ENCODE peak calls at places on chromosomes 5 and 9, in seven cellular contexts. L is hepatocyte, A is brain microvascular endothelial cell, C is heart left ventricle, M is cardiac muscle cell, R is lower lobe of right lung, U is fibroblast of lung. I is an unnamed sample.

GRCh38 chr5:8828596-8829321 is 717.1 kb downstream of the SEMA5A start:
- DNase-seq in C (no peak), L (no peak), M (no peak), A (peak; percentile 37), R (no peak), U (peak; percentile 30), I (no peak)

GRCh38 chr9:130867556-130867955 is 29.1 kb downstream of the QRFP start:
- DNase-seq in C (no peak), L (no peak), M (no peak), U (no peak), A (no peak), R (no peak), I (no peak)

GRCh38 chr5:133968057-133968993 is at the start of gene C5orf15:
- DNase-seq in U (peak; percentile 99), C (peak; percentile 98), R (peak; percentile 99), L (peak; percentile 97), A (peak; percentile 97), M (peak; percentile 98), I (peak; percentile 98)

GRCh38 chr5:146474040-146474439 is 26.9 kb downstream of the TCERG1 start:
- DNase-seq in C (no peak), U (no peak), M (no peak), R (no peak), L (no peak), A (no peak), I (no peak)

GRCh38 chr5:169909945-169910344 is 70.3 kb downstream of the INSYN2B start:
- DNase-seq in U (no peak), C (no peak), R (no peak), A (no peak), L (no peak), M (no peak), I (no peak)

GRCh38 chr5:76163111-76163628 is 80.0 kb downstream of the SV2C start:
- DNase-seq in M (no peak), R (no peak), L (no peak), A (no peak), U (no peak), C (no peak), I (no peak)

GRCh38 chr5:12357596-12357995 is 453.4 kb upstream of the CTNND2 start:
- DNase-seq in A (no peak), C (no peak), L (no peak), M (no peak), U (peak; percentile 77), R (no peak), I (no peak)

GRCh38 chr9:3243676-3244075 is 282.1 kb downstream of the RFX3 start:
- DNase-seq in L (no peak), U (no peak), M (no peak), C (no peak), R (no peak), A (no peak), I (no peak)

GRCh38 chr5:164065266-164065665 is 559.8 kb downstream of the MAT2B start:
- DNase-seq in A (no peak), L (no peak), R (no peak), C (no peak), U (no peak), M (no peak), I (no peak)

GRCh38 chr5:57407391-57407790 is 75.2 kb downstream of the ACTBL2 start:
- DNase-seq in M (no peak), R (no peak), A (no peak), L (no peak), U (no peak), C (no peak), I (no peak)

GRCh38 chr9:128792134-128792533 is 5.1 kb downstream of the TBC1D13 start:
- DNase-seq in C (no peak), L (no peak), R (no peak), U (no peak), M (no peak), A (no peak), I (no peak)

DNA sequence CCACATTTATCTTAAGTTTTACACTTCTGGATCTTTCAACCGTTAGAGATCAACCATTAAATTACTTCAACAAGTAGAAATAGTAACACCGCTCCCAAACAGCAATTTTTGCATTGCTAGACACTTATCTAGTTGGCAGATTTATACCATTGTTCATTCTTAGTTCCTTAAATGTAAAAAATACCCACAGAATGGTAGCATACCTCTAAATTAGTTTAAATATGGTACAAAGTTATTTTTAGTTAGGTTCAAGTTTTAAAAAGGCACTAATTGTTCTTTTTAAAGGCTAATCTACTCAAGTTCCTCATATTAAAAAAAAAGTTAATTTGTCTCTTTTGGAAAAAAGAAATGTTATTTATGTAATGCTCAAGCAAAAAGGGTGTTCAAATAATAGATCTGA is 8.1 kb downstream of the PFDN1 start:
- DNase-seq in U (no peak), A (no peak), R (no peak), M (no peak), C (no peak), L (no peak), I (no peak)
- H3K27ac ChIP-seq in U (peak overlapping the region; percentile 11), A (peak overlapping the region; percentile 45), R (peak overlapping the region; percentile 29), M (no peak overlapping the region), C (peak overlapping the region; percentile 72), L (peak overlapping the region; percentile 1), I (peak overlapping the region; percentile 16)

GRCh38 chr5:95734156-95734555 is 3.0 kb downstream of the RHOBTB3 start:
- DNase-seq in M (no peak), A (no peak), U (peak; percentile 8), R (no peak), L (no peak), C (no peak), I (no peak)

GRCh38 chr5:95731571-95732554 is 727 bp downstream of the RHOBTB3 start:
- DNase-seq in U (peak; percentile 51), R (peak; percentile 69), C (peak; percentile 52), M (peak; percentile 60), L (peak; percentile 68), A (peak; percentile 31), I (peak; percentile 80)

GRCh38 chr5:95730730-95731570 is at the start of gene RHOBTB3:
- DNase-seq in A (peak; percentile 92), C (peak; percentile 95), R (peak; percentile 88), M (peak; percentile 95), U (peak; percentile 95), L (peak; percentile 94), I (peak; percentile 96)

GRCh38 chr5:95734916-95735315 is 3.8 kb downstream of the RHOBTB3 start:
- DNase-seq in M (no peak), C (no peak), R (no peak), A (no peak), U (peak; percentile 90), L (no peak), I (no peak)

GRCh38 chr5:95733100-95733499 is 2.0 kb downstream of the RHOBTB3 start:
- DNase-seq in C (no peak), A (no peak), M (no peak), R (no peak), L (no peak), U (peak; percentile 24), I (no peak)
- H3K27ac ChIP-seq in C (peak overlapping the region; percentile 84), A (no peak overlapping the region), M (peak overlapping the region; percentile 96), R (no peak overlapping the region), L (no peak overlapping the region), U (peak overlapping the region; percentile 12), I (peak overlapping the region; percentile 98)

GRCh38 chr9:133059623-133060022 is 2.2 kb upstream of the CEL start:
- DNase-seq in R (no peak), A (no peak), U (no peak), L (no peak), M (no peak), C (no peak), I (no peak)
- H3K27ac ChIP-seq in R (no peak overlapping the region), A (no peak overlapping the region), U (no peak overlapping the region), L (peak overlapping the region; percentile 76), M (no peak overlapping the region), C (peak overlapping the region; percentile 24), I (no peak overlapping the region)

GRCh38 chr9:93182572-93182971 is 1.4 kb upstream of the WNK2 start:
- DNase-seq in M (no peak), R (no peak), A (no peak), L (no peak), C (no peak), U (no peak), I (no peak)
- H3K27ac ChIP-seq in M (no peak overlapping the region), R (no peak overlapping the region), A (no peak overlapping the region), L (no peak overlapping the region), C (no peak overlapping the region), U (no peak overlapping the region), I (no peak overlapping the region)

DNA sequence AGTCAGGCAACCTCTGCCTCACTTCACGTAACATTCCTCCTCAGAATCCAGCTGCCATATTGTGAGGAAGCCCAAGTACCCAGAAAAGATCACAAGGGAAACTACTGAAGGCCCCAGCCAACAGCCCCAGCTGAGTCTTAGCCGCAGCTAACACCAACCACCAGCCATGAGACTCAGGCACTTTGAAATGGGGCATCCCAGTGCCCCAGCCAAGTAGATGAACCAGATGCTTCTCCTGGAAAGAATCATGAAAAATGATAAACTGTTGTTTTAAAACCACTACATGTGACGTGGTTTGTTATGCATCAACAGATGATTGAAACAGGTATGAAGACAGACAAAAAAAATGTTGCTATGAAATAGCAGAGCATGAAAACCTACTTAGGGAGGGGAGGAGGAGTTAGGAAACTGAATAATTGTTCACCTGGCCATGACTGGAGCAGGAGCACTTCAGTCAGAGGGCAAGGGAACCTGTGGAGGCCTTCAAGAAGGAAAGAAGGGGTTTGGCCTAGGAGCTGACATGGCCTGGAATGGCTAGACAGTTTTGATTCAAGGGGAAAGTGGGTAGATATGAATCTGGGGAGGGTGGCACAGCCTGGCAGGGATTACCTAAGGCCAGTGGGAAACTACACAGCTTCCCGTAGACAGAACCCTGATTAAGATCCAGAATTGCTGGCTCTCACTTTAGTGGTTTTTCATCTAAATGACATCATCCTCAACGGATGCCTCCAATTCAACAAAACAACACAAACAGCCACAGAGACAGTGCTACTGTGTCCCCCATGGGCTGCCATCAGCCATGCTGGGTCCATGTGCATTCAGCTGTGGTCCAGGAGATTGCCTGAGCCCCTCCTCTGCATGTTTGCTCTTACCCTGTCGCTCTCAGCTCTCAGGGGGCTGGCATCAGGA is 211.6 kb downstream of the SYK start:
- DNase-seq in A (no peak), L (no peak), R (no peak), C (no peak), M (no peak), U (no peak), I (no peak)
- H3K27ac ChIP-seq in A (no peak overlapping the region), L (no peak overlapping the region), R (no peak overlapping the region), C (no peak overlapping the region), M (no peak overlapping the region), U (no peak overlapping the region), I (no peak overlapping the region)

I was measured in sigmoid colon.